ENCODE peak calls at places on chromosome 11, in six cellular contexts. V is mammary epithelial cell, X is fibroblast of lung, A is H9, E is neuronal stem cell, M is IMR-90. N is an unnamed sample.

GRCh38 chr11:128508785-128509518 is 78.4 kb downstream of the ETS1 start:
- DNase-seq in V (peak), X (peak), A (no peak), E (no peak), M (peak), N (no peak)

GRCh38 chr11:120336641-120337132 is 474 bp downstream of the ARHGEF12 start:
- DNase-seq in V (no peak), X (peak), A (no peak), E (no peak), M (peak), N (no peak)

GRCh38 chr11:98601181-98601773 is 419.5 kb upstream of the CNTN5 start:
- DNase-seq in V (no peak), X (no peak), A (no peak), E (no peak), M (no peak), N (no peak)

GRCh38 chr11:36463781-36464180 is 46.3 kb downstream of the TRAF6 start:
- DNase-seq in V (no peak), X (peak), A (no peak), E (no peak), M (peak), N (no peak)

GRCh38 chr11:78790784-78791183 is 216.1 kb upstream of the NARS2 start:
- DNase-seq in V (no peak), X (no peak), A (no peak), E (no peak), M (no peak), N (no peak)

GRCh38 chr11:100445231-100445735 is 241.8 kb upstream of the ARHGAP42 start:
- DNase-seq in V (peak), X (no peak), A (no peak), E (no peak), M (no peak), N (peak)

GRCh38 chr11:115927823-115928329 is 423.7 kb upstream of the CADM1 start:
- DNase-seq in V (no peak), X (no peak), A (no peak), E (no peak), M (no peak), N (no peak)

GRCh38 chr11:67468056-67468455 is 995 bp downstream of the TMEM134 start:
- DNase-seq in V (peak), X (no peak), A (no peak), E (no peak), M (no peak), N (no peak)

GRCh38 chr11:7904910-7905309 is 26.2 kb downstream of the OR10A6 start:
- DNase-seq in V (peak), X (peak), A (no peak), E (no peak), M (peak), N (peak)

GRCh38 chr11:134541355-134541754 is 129.3 kb upstream of the B3GAT1 start:
- DNase-seq in V (no peak), X (no peak), A (peak), E (no peak), M (no peak), N (no peak)

GRCh38 chr11:134542401-134543143 is 130.5 kb upstream of the B3GAT1 start:
- DNase-seq in V (no peak), X (no peak), A (peak), E (no peak), M (no peak), N (no peak)

GRCh38 chr11:134543144-134544044 is 131.4 kb upstream of the B3GAT1 start:
- DNase-seq in V (no peak), X (no peak), A (peak), E (no peak), M (no peak), N (no peak)

GRCh38 chr11:134544095-134544815 is 132.2 kb upstream of the B3GAT1 start:
- DNase-seq in V (no peak), X (no peak), A (peak), E (no peak), M (no peak), N (no peak)

DNA sequence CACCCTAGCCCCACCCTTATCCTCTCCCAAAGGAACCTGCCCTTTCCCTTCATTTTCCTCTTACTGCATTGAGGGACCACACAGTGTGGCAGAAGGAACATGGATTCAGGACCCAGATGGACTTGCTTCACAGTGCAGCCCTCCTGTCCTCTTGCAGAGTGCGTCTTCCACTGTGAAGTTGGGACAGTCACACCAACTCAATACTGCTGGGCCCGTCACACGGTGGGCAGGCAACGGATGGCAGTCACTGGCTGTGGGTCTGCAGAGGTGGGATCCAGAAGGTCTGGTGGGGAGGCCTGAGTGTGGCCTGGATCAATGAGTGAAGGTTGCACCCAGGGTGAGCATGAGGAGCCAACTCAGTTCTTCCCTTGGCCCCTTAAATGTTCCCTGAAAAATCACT is 129.9 kb upstream of the B3GAT1 start:
- DNase-seq in V (no peak), X (no peak), A (no peak), E (no peak), M (no peak), N (no peak)
- H2AFZ ChIP-seq in V (no peak), X (no peak), A (no peak), E (no peak), M (no peak), N (no peak)

GRCh38 chr11:74731301-74732094 is at the start of gene CHRDL2:
- DNase-seq in V (no peak), X (no peak), A (no peak), E (no peak), M (peak), N (peak)
- H2AFZ ChIP-seq in V (no peak), X (no peak), A (no peak), E (peak), M (peak), N (peak)

DNA sequence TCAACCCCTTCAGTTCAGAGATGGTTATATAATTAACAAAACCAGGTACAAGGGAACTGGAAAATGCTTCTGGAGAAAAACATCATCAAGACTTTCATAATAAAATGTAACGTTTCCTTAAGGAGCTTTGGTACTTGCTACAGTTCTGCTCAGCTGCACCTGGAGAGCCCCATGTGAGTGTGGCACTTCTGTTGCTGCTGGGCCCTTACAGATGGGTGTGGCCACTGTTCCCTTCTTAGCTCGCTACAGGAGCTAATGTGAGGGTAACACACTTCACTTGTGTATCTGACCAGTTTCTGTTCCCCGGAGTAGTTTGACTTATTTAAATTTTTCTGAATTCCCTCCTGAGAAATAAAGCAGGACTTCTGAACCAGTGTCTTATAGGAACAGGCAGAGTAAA is 4.0 kb downstream of the POU2AF3 start:
- DNase-seq in V (no peak), X (no peak), A (no peak), E (no peak), M (no peak), N (no peak)
- H2AFZ ChIP-seq in V (no peak), X (no peak), A (no peak), E (no peak), M (no peak), N (no peak)

GRCh38 chr11:61460474-61460881 is 30.6 kb downstream of the SDHAF2 start:
- DNase-seq in V (no peak), X (no peak), A (no peak), E (no peak), M (no peak), N (no peak)

DNA sequence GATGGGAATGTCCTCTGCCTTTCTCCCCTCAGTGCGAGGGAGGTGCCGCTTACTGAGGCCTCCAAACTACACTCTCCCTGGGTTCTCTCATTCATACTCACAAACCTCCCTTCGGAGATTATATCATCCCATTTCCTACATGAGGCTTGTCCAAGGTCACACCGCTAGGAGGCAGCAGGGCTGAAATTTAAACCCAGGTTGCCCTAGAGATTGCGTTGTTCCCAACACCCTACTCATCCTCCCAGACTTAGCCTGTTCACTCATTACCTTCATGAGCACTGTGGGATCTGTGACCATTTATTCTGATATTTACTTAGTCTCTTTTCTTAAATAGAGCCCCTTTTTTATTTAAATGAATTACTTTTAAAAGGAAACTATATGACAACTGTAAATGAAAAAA is 31.1 kb downstream of the SDHAF2 start:
- DNase-seq in V (no peak), X (no peak), A (no peak), E (no peak), M (no peak), N (no peak)
- H2AFZ ChIP-seq in V (no peak), X (no peak), A (no peak), E (no peak), M (peak), N (no peak)

GRCh38 chr11:69674267-69674885 is 777 bp downstream of the LTO1 start:
- DNase-seq in V (peak), X (peak), A (no peak), E (no peak), M (peak), N (peak)
- H2AFZ ChIP-seq in V (peak), X (no peak), A (no peak), E (no peak), M (peak), N (no peak)

DNA sequence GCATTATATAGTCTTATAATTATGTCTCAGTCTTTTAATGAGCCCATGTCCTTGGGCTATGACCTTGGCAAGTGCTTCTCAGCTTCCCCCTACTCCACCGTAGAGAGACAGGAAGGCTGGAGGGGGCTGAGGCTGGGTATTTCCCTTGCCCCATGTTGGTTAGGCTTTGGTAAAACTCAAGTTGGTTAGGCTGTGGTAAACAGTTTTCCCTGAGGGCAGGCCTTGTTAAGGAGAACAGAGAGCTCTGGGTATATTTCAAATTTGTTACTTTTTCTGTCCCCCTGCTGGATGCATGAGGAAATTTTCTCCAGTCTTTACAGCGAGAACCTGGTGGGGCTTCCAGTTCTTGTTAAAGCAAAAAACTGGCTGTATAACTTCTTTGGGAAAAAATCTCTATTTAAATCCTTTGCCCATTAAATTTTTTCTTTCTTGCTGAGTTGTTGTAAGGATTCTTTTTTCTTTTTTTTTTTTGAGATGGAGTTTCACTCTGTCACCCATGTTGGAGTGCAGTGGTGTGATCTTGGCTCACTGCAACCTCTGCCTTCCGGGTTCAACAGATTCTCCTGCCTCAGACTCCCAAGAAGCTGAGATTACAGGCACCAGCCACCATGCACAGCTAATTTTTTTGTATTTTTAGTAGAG is 12.2 kb upstream of the DCHS1 start:
- DNase-seq in V (peak), X (peak), A (no peak), E (no peak), M (peak), N (peak)
- H2AFZ ChIP-seq in V (no peak), X (no peak), A (no peak), E (no peak), M (peak), N (no peak)

DNA sequence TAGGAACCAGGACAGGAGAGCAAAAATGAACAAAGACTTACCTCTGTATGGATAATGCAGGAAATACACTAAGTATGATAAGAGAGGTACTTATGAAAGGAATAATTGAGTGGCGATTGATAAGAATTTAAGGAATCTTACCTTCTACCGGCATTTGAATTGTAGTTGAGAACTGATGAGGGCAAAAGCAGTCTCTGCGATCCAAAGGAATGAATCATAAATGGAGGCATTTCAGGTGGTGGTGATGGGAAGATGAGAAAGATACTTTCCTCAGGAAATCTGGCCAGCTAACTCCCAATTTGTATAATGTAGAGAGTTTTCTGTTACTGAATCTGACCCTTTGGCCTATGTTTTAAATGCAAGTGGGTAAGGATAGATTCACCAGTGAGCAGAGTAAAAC is 71.9 kb upstream of the C11orf87 start:
- DNase-seq in V (no peak), X (no peak), A (no peak), E (no peak), M (no peak), N (no peak)
- H2AFZ ChIP-seq in V (no peak), X (no peak), A (no peak), E (no peak), M (no peak), N (no peak)

GRCh38 chr11:86089659-86090058 is 20.8 kb upstream of the PICALM start:
- DNase-seq in V (no peak), X (peak), A (no peak), E (no peak), M (no peak), N (no peak)
- H2AFZ ChIP-seq in V (no peak), X (no peak), A (no peak), E (no peak), M (no peak), N (no peak)

DNA sequence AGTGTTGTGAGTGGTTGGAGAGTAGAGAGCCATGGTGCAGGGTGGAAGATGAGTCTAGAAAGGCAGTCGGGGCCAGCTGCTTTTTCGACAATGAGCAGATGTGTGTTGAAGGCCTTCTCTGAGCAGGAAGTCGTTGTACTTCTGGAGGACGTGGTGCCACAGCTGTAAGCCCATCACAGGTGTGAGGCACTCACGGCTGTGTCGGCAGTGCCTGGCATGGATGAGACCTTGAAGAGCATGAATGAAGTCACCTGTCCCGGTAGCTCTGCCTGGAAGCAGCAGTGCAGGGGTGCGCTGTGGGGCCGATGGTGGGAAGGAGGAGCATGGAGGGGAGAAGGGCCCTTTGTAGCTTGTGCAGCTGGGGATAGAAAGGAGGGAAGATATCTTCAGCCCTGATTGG is 165.2 kb downstream of the PKNOX2 start:
- DNase-seq in V (no peak), X (no peak), A (no peak), E (no peak), M (no peak), N (no peak)
- H2AFZ ChIP-seq in V (no peak), X (no peak), A (no peak), E (no peak), M (no peak), N (no peak)